ENCODE peak calls at places on chromosome 7, in five cellular contexts. V, O, U, L and E are unnamed samples.

GRCh38 chr7:45180084-45180986 is 22.7 kb downstream of the RAMP3 start:
- DNase-seq in O (no peak), L (no peak), V (no peak), U (no peak), E (no peak)

GRCh38 chr7:1706381-1706720 is 36.3 kb downstream of the ELFN1 start:
- DNase-seq in O (no peak), U (no peak), V (no peak), L (no peak), E (no peak)

GRCh38 chr7:5443678-5444077 is 20.0 kb upstream of the TNRC18 start:
- DNase-seq in U (no peak), V (no peak), L (no peak), O (no peak), E (no peak)

GRCh38 chr7:3381073-3381685 is 80.1 kb downstream of the SDK1 start:
- DNase-seq in V (no peak), U (no peak), O (no peak), L (no peak), E (no peak)

GRCh38 chr7:66558660-66559465 is 69.8 kb upstream of the KCTD7 start:
- DNase-seq in V (no peak), O (no peak), L (no peak), U (no peak), E (no peak)

GRCh38 chr7:5630670-5631069 is 150.8 kb downstream of the RNF216 start:
- DNase-seq in L (no peak), O (no peak), U (no peak), V (peak), E (no peak)

GRCh38 chr7:101575168-101575567 is 53.9 kb downstream of the MYL10 start:
- DNase-seq in V (no peak), U (no peak), O (no peak), L (no peak), E (no peak)

GRCh38 chr7:34331102-34331501 is 326.9 kb upstream of the NPSR1 start:
- DNase-seq in O (no peak), L (no peak), U (no peak), V (no peak), E (no peak)

GRCh38 chr7:69775231-69775771 is 177.0 kb downstream of the AUTS2 start:
- DNase-seq in O (no peak), L (no peak), V (peak), U (no peak), E (no peak)

GRCh38 chr7:17101207-17101696 is 197.2 kb upstream of the AHR start:
- DNase-seq in U (no peak), L (no peak), V (no peak), O (no peak), E (no peak)

GRCh38 chr7:73976761-73977625 is 51.0 kb upstream of the ELN start:
- DNase-seq in L (no peak), V (peak), O (no peak), U (no peak), E (no peak)

GRCh38 chr7:47435889-47436312 is 146.0 kb downstream of the TNS3 start:
- DNase-seq in L (no peak), V (peak), U (no peak), O (peak), E (peak)

GRCh38 chr7:44709945-44710596 is 38.6 kb upstream of the ZMIZ2 start:
- DNase-seq in V (no peak), O (no peak), L (no peak), U (no peak), E (no peak)

GRCh38 chr7:69994907-69995542 is 396.8 kb downstream of the AUTS2 start:
- DNase-seq in U (no peak), V (no peak), O (no peak), L (no peak), E (no peak)

GRCh38 chr7:101859411-101860106 is 42.1 kb downstream of the CUX1 start:
- DNase-seq in O (no peak), U (no peak), L (no peak), V (peak), E (no peak)

GRCh38 chr7:83130623-83131545 is 31.8 kb downstream of the PCLO start:
- DNase-seq in L (no peak), U (no peak), O (no peak), V (no peak), E (no peak)

GRCh38 chr7:28172976-28173375 is 7.6 kb downstream of the JAZF1 start:
- DNase-seq in O (no peak), V (no peak), L (no peak), U (no peak), E (no peak)

GRCh38 chr7:126213876-126214275 is 1038.9 kb downstream of the GRM8 start:
- DNase-seq in V (no peak), O (no peak), U (no peak), L (no peak), E (no peak)

GRCh38 chr7:561631-562393 is 42.2 kb upstream of the PDGFA start:
- DNase-seq in O (no peak), V (no peak), L (no peak), U (no peak), E (no peak)

GRCh38 chr7:7595451-7595850 is 28.8 kb downstream of the MIOS start:
- DNase-seq in U (no peak), L (no peak), V (peak), O (no peak), E (no peak)

GRCh38 chr7:105665684-105666083 is 84.4 kb upstream of the EFCAB10 start:
- DNase-seq in U (no peak), V (no peak), L (no peak), O (no peak), E (no peak)

GRCh38 chr7:113199841-113200240 is 81.5 kb upstream of the SMIM30 start:
- DNase-seq in L (no peak), U (no peak), O (no peak), V (peak), E (no peak)

GRCh38 chr7:104008107-104008506 is 18.6 kb upstream of the RELN start:
- DNase-seq in V (no peak), L (no peak), U (no peak), O (no peak), E (no peak)

GRCh38 chr7:88432321-88432720 is 125.6 kb upstream of the STEAP4 start:
- DNase-seq in O (no peak), L (no peak), V (no peak), U (no peak), E (no peak)

GRCh38 chr7:108014747-108015682 is 12.1 kb upstream of the LAMB1 start:
- DNase-seq in V (peak), L (no peak), O (no peak), U (no peak), E (no peak)